ENCODE peak calls at places on chromosome 13, in ten cellular contexts. W, L, E, M, Y, P, V, X, F and C are unnamed samples.

GRCh38 chr13:110333837-110334236 is 26.8 kb downstream of the COL4A2 start:
- DNase-seq in W (no peak), L (no peak), E (no peak), M (no peak), Y (no peak), P (no peak), V (no peak), X (no peak), F (no peak), C (no peak)

GRCh38 chr13:114015111-114015551 is 41.3 kb upstream of the C13orf46 start:
- DNase-seq in W (no peak), L (no peak), E (no peak), M (no peak), Y (no peak), P (no peak), V (no peak), X (no peak), F (no peak), C (no peak)

GRCh38 chr13:27712421-27712820 is 79.9 kb upstream of the GSX1 start:
- DNase-seq in W (no peak), L (no peak), E (no peak), M (peak; percentile 26), Y (peak; percentile 35), P (no peak), V (no peak), X (peak; percentile 3), F (no peak), C (peak; percentile 17)

GRCh38 chr13:112028481-112028880 is 38.5 kb upstream of the SOX1 start:
- DNase-seq in W (no peak), L (no peak), E (no peak), M (no peak), Y (no peak), P (no peak), V (no peak), X (no peak), F (no peak), C (no peak)

GRCh38 chr13:57633141-57633949 is 1.8 kb downstream of the PCDH17 start:
- DNase-seq in W (no peak), L (no peak), E (no peak), M (no peak), Y (no peak), P (peak; percentile 56), V (no peak), X (no peak), F (peak; percentile 56), C (peak; percentile 15)

GRCh38 chr13:48009298-48009697 is 8.2 kb upstream of the SUCLA2 start:
- DNase-seq in W (no peak), L (peak; percentile 43), E (peak; percentile 84), M (no peak), Y (no peak), P (no peak), V (no peak), X (peak; percentile 28), F (no peak), C (no peak)

GRCh38 chr13:40480012-40480914 is 186.2 kb downstream of the FOXO1 start:
- DNase-seq in W (no peak), L (no peak), E (no peak), M (no peak), Y (no peak), P (no peak), V (peak; percentile 19), X (no peak), F (no peak), C (peak; percentile 24)

GRCh38 chr13:20442798-20443381 is 82.8 kb downstream of the CRYL1 start:
- DNase-seq in W (no peak), L (peak; percentile 76), E (no peak), M (no peak), Y (no peak), P (no peak), V (no peak), X (no peak), F (no peak), C (no peak)

GRCh38 chr13:113846639-113847318 is 17.1 kb downstream of the GAS6 start:
- DNase-seq in W (no peak), L (no peak), E (no peak), M (no peak), Y (no peak), P (peak; percentile 36), V (no peak), X (no peak), F (no peak), C (no peak)

GRCh38 chr13:56755181-56755580 is 385.5 kb upstream of the PRR20A start:
- DNase-seq in W (no peak), L (no peak), E (no peak), M (no peak), Y (no peak), P (no peak), V (no peak), X (no peak), F (no peak), C (no peak)

GRCh38 chr13:27839809-27840467 is 47.7 kb downstream of the GSX1 start:
- DNase-seq in W (no peak), L (no peak), E (peak; percentile 53), M (no peak), Y (no peak), P (no peak), V (no peak), X (no peak), F (no peak), C (no peak)

GRCh38 chr13:24630851-24631341 is 49.3 kb upstream of the ATP12A start:
- DNase-seq in W (no peak), L (no peak), E (peak; percentile 89), M (no peak), Y (no peak), P (no peak), V (no peak), X (peak; percentile 9), F (no peak), C (no peak)

GRCh38 chr13:41601718-41602445 is 144.5 kb downstream of the RGCC start:
- DNase-seq in W (no peak), L (no peak), E (peak; percentile 28), M (no peak), Y (no peak), P (no peak), V (no peak), X (no peak), F (no peak), C (no peak)

GRCh38 chr13:90233933-90234672 is 1113.4 kb upstream of the MIR17HG start:
- DNase-seq in W (no peak), L (no peak), E (no peak), M (no peak), Y (no peak), P (no peak), V (no peak), X (no peak), F (no peak), C (no peak)

GRCh38 chr13:72314210-72314609 is 413.2 kb downstream of the MZT1 start:
- DNase-seq in W (no peak), L (no peak), E (no peak), M (peak; percentile 62), Y (no peak), P (no peak), V (no peak), X (no peak), F (no peak), C (no peak)

GRCh38 chr13:44967656-44968451 is 21.4 kb downstream of the NUFIP1 start:
- DNase-seq in W (no peak), L (no peak), E (no peak), M (no peak), Y (no peak), P (no peak), V (no peak), X (peak; percentile 40), F (no peak), C (no peak)
- TF ChIP-seq CTCF in W (no peak), L (no peak), E (no peak), M (no peak), Y (no peak), P (no peak), V (no peak), X (peak; percentile 60), F (peak; percentile 47), C (no peak)

GRCh38 chr13:46146898-46147297 is 35.1 kb downstream of the LCP1 start:
- DNase-seq in W (no peak), L (no peak), E (peak; percentile 29), M (peak; percentile 22), Y (no peak), P (no peak), V (no peak), X (peak; percentile 22), F (peak; percentile 26), C (no peak)
- TF ChIP-seq CTCF in W (peak; percentile 9), L (no peak), E (no peak), M (peak; percentile 49), Y (peak; percentile 22), P (no peak), V (no peak), X (peak; percentile 70), F (peak; percentile 54), C (no peak)

GRCh38 chr13:37868691-37869505 is 674 bp downstream of the TRPC4 start:
- DNase-seq in W (no peak), L (no peak), E (no peak), M (no peak), Y (no peak), P (no peak), V (no peak), X (peak; percentile 46), F (peak; percentile 8), C (peak; percentile 10)

GRCh38 chr13:37869506-37869755 is 141 bp downstream of the TRPC4 start:
- DNase-seq in W (no peak), L (no peak), E (no peak), M (no peak), Y (no peak), P (no peak), V (no peak), X (no peak), F (no peak), C (no peak)

GRCh38 chr13:37870895-37871550 is 1.5 kb upstream of the TRPC4 start:
- DNase-seq in W (no peak), L (no peak), E (peak; percentile 39), M (no peak), Y (no peak), P (no peak), V (no peak), X (peak; percentile 61), F (no peak), C (no peak)

GRCh38 chr13:37870489-37870845 is 895 bp upstream of the TRPC4 start:
- DNase-seq in W (no peak), L (no peak), E (no peak), M (no peak), Y (no peak), P (no peak), V (no peak), X (no peak), F (no peak), C (no peak)

GRCh38 chr13:37869756-37870488 is at the start of gene TRPC4:
- DNase-seq in W (no peak), L (peak; percentile 26), E (peak; percentile 58), M (peak; percentile 30), Y (no peak), P (peak; percentile 55), V (no peak), X (peak; percentile 79), F (peak; percentile 40), C (peak; percentile 25)
- TF ChIP-seq CTCF in W (peak; percentile 10), L (no peak), E (peak; percentile 58), M (peak; percentile 36), Y (no peak), P (peak; percentile 37), V (peak; percentile 9), X (peak; percentile 82), F (peak; percentile 72), C (no peak)

DNA sequence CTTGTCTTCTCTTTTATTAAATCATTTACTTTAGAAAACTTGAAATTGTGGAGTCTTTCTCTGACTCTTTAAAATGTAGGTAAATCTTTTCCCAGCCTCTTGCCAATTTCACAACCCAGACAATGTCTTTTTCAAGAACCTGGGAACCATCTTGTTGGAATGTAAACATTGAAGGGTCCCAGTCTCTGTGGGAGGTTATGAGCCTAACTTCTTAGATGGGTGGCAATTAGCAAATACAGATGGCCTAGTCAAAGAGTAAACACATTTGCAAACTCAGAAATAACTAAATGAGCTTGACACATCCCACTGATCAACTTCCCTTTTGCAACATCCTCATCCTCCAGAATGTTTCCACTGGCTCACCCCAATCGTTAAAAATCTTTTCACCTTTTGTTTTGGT is 721.0 kb downstream of the PCDH9 start:
- DNase-seq in W (no peak), L (no peak), E (no peak), M (no peak), Y (no peak), P (no peak), V (no peak), X (no peak), F (no peak), C (no peak)
- TF ChIP-seq CTCF in W (no peak), L (no peak), E (no peak), M (no peak), Y (no peak), P (no peak), V (no peak), X (no peak), F (no peak), C (no peak)